ENCODE peak calls at places on chromosomes 2 and 18, in eight cellular contexts. P is iPS-NIHi11; B is C1 segment of cervical spinal cord; I is stimulated activated naive B cell treated with anti-CD40 and anti-IgM and Interleukin-4, amounts not matched to agents 10 μg/mL and 1 μg/mL and 100 μg/mL, for 72 hours; E is adrenal gland; X is choroid plexus epithelial cell; R is Caki2; V is GM06990. Y is an unnamed sample.

GRCh38 chr2:42777883-42778805 is 14.2 kb upstream of the OXER1 start:
- DNase-seq in X (no peak), I (no peak), B (no peak), V (no peak), R (peak), E (no peak), P (no peak), Y (no peak)

GRCh38 chr2:179137191-179137590 is 87.3 kb upstream of the CCDC141 start:
- DNase-seq in V (no peak), B (no peak), I (no peak), X (no peak), P (no peak), E (no peak), R (no peak), Y (no peak)

GRCh38 chr2:128466377-128467175 is 147.9 kb upstream of the HS6ST1 start:
- DNase-seq in I (no peak), V (no peak), X (no peak), B (peak), P (no peak), R (no peak), E (peak), Y (no peak)

GRCh38 chr2:207674826-207675225 is 36.6 kb upstream of the CCNYL1 start:
- DNase-seq in B (no peak), V (no peak), X (no peak), P (peak), E (no peak), I (no peak), R (no peak), Y (no peak)

GRCh38 chr2:32947484-32948143 is 861 bp downstream of the LTBP1 start:
- DNase-seq in R (peak), I (peak), X (peak), B (no peak), E (no peak), V (peak), P (peak), Y (peak)

GRCh38 chr2:128578406-128579385 is 260.0 kb upstream of the HS6ST1 start:
- DNase-seq in B (no peak), P (no peak), R (no peak), V (no peak), X (no peak), E (peak), I (no peak), Y (no peak)

GRCh38 chr2:109120166-109120565 is 8.8 kb upstream of the SH3RF3 start:
- DNase-seq in R (no peak), P (no peak), I (no peak), V (no peak), B (no peak), X (no peak), E (peak), Y (no peak)

GRCh38 chr2:150271952-150272351 is 215.5 kb downstream of the RND3 start:
- DNase-seq in I (no peak), X (peak), E (no peak), B (no peak), V (no peak), P (no peak), R (no peak), Y (no peak)

GRCh38 chr18:36366994-36367839 is 69.7 kb downstream of the FHOD3 start:
- DNase-seq in E (peak), V (peak), X (no peak), B (no peak), R (no peak), I (no peak), P (no peak), Y (no peak)

GRCh38 chr2:100842241-100842922 is 22.4 kb downstream of the NPAS2 start:
- DNase-seq in B (no peak), X (no peak), P (no peak), R (no peak), E (no peak), I (no peak), V (no peak), Y (no peak)

GRCh38 chr18:43277164-43277600 is at the start of gene SYT4:
- DNase-seq in P (peak), V (no peak), B (peak), I (no peak), E (peak), R (peak), X (peak), Y (no peak)

GRCh38 chr2:133287709-133288108 is 280.6 kb downstream of the NCKAP5 start:
- DNase-seq in V (no peak), B (no peak), E (no peak), X (peak), I (no peak), R (no peak), P (no peak), Y (no peak)

GRCh38 chr2:100980046-100980445 is 22.0 kb upstream of the RPL31 start:
- DNase-seq in E (no peak), R (no peak), I (no peak), P (no peak), B (no peak), X (no peak), V (no peak), Y (no peak)

GRCh38 chr2:31365348-31365747 is 49.2 kb downstream of the XDH start:
- DNase-seq in E (no peak), I (no peak), V (no peak), P (no peak), B (no peak), X (no peak), R (no peak), Y (no peak)

GRCh38 chr2:160035125-160035524 is 27.3 kb downstream of the PLA2R1 start:
- DNase-seq in B (no peak), I (no peak), E (no peak), R (no peak), X (no peak), V (no peak), P (no peak), Y (no peak)

GRCh38 chr18:37661061-37661460 is 95.5 kb upstream of the CELF4 start:
- DNase-seq in P (no peak), X (no peak), R (no peak), I (no peak), V (no peak), E (no peak), B (no peak), Y (no peak)

GRCh38 chr2:236818281-236819045 is 248.8 kb downstream of the ACKR3 start:
- DNase-seq in P (no peak), I (no peak), E (no peak), R (no peak), B (no peak), X (peak), V (no peak), Y (no peak)

GRCh38 chr2:232809349-232810124 is 33.2 kb upstream of the KCNJ13 start:
- DNase-seq in B (no peak), I (no peak), P (no peak), X (peak), E (no peak), V (no peak), R (peak), Y (no peak)

GRCh38 chr2:201432038-201432437 is 19.2 kb downstream of the TRAK2 start:
- DNase-seq in R (peak), B (no peak), E (no peak), I (no peak), X (peak), P (no peak), V (no peak), Y (no peak)

GRCh38 chr2:48043746-48044145 is 137.4 kb upstream of the FBXO11 start:
- DNase-seq in P (no peak), I (no peak), B (no peak), R (no peak), E (no peak), V (no peak), X (no peak), Y (no peak)

GRCh38 chr2:237408280-237408679 is 5.7 kb downstream of the COL6A3 start:
- DNase-seq in I (no peak), V (no peak), P (no peak), R (no peak), E (no peak), X (no peak), B (no peak), Y (no peak)

GRCh38 chr2:219045937-219046550 is 4.7 kb upstream of the CFAP65 start:
- DNase-seq in E (no peak), P (peak), R (peak), X (peak), B (no peak), V (no peak), I (no peak), Y (no peak)

GRCh38 chr2:191150451-191151314 is at the start of gene STAT4:
- DNase-seq in P (peak), I (peak), R (peak), V (peak), E (peak), X (peak), B (no peak), Y (peak)

GRCh38 chr18:10074122-10074521 is 160.3 kb downstream of the VAPA start:
- DNase-seq in E (no peak), B (no peak), P (no peak), V (no peak), X (no peak), I (no peak), R (no peak), Y (no peak)

GRCh38 chr2:39008663-39009062 is 112.2 kb downstream of the SOS1 start:
- DNase-seq in V (peak), E (no peak), P (no peak), X (peak), I (no peak), B (no peak), R (no peak), Y (no peak)

Y was measured in GM19239.